ENCODE peak calls at places on chromosomes 7 and 10, in seven cellular contexts. T is neural progenitor cell, R is K562, M is vagina, C is tibial artery, P is uterus, X is suprapubic skin. I is an unnamed sample.
A peak's percentile ranks its signal among the peaks of the same experiment; 100 is the strongest.

GRCh38 chr10:48765527-48765926 is 80.9 kb downstream of the WDFY4 start:
- DNase-seq in R (no peak), M (no peak), C (no peak), P (no peak), T (no peak), X (no peak), I (no peak)

GRCh38 chr7:22566176-22566575 is 66.2 kb upstream of the STEAP1B start:
- DNase-seq in R (no peak), P (no peak), T (no peak), M (peak; percentile 72), C (no peak), X (no peak), I (no peak)

GRCh38 chr10:71522438-71523144 is 125.9 kb downstream of the CDH23 start:
- DNase-seq in T (peak; percentile 44), P (no peak), M (no peak), R (no peak), X (no peak), C (no peak), I (peak; percentile 66)

GRCh38 chr10:71779641-71780040 is 6.3 kb upstream of the VSIR start:
- DNase-seq in M (no peak), X (no peak), C (no peak), R (no peak), P (no peak), T (no peak), I (no peak)

GRCh38 chr7:80412842-80413241 is 99.0 kb downstream of the GNAT3 start:
- DNase-seq in X (no peak), M (no peak), R (no peak), C (no peak), T (no peak), P (no peak), I (no peak)

GRCh38 chr10:102150970-102151773 is 1.0 kb upstream of the NOLC1 start:
- DNase-seq in R (no peak), C (no peak), X (no peak), M (no peak), T (no peak), P (no peak), I (no peak)

GRCh38 chr7:36404639-36405408 is 15.2 kb downstream of the ANLN start:
- DNase-seq in C (no peak), M (no peak), P (no peak), R (no peak), X (no peak), T (no peak), I (no peak)

GRCh38 chr7:138667535-138667934 is 33.6 kb downstream of the SVOPL start:
- DNase-seq in X (no peak), P (no peak), M (no peak), T (no peak), R (no peak), C (no peak), I (no peak)

GRCh38 chr10:24240001-24240751 is 31.2 kb downstream of the KIAA1217 start:
- DNase-seq in R (no peak), M (no peak), X (no peak), P (no peak), C (peak; percentile 30), T (peak; percentile 59), I (no peak)

GRCh38 chr7:132355048-132355447 is 221.2 kb downstream of the PLXNA4 start:
- DNase-seq in M (no peak), X (no peak), R (no peak), P (no peak), T (no peak), C (no peak), I (no peak)

GRCh38 chr7:91541641-91542040 is 277.4 kb downstream of the FZD1 start:
- DNase-seq in X (no peak), P (no peak), T (no peak), C (no peak), M (no peak), R (no peak), I (no peak)

GRCh38 chr10:59234814-59235429 is 58.5 kb downstream of the PHYHIPL start:
- DNase-seq in R (no peak), X (no peak), P (no peak), T (peak; percentile 60), M (no peak), C (no peak), I (no peak)

GRCh38 chr10:25125151-25125550 is 49.6 kb upstream of the GPR158 start:
- DNase-seq in M (no peak), R (no peak), T (peak; percentile 93), P (no peak), X (no peak), C (no peak), I (peak; percentile 4)

GRCh38 chr10:88379575-88379974 is 203.5 kb downstream of the RNLS start:
- DNase-seq in X (no peak), M (no peak), T (no peak), P (peak; percentile 22), C (no peak), R (no peak), I (no peak)

GRCh38 chr10:27998178-27998953 is 513 bp downstream of the ODAD2 start:
- DNase-seq in M (no peak), X (no peak), C (peak; percentile 29), P (no peak), R (no peak), T (peak; percentile 73), I (peak; percentile 46)

GRCh38 chr10:89602919-89603318 is 42.1 kb downstream of the PANK1 start:
- DNase-seq in T (no peak), R (no peak), C (no peak), P (no peak), M (no peak), X (no peak), I (no peak)

GRCh38 chr10:52226448-52226847 is 87.6 kb upstream of the DKK1 start:
- DNase-seq in P (no peak), M (no peak), T (no peak), R (no peak), X (no peak), C (no peak), I (no peak)

GRCh38 chr7:2243483-2243840 is 1.4 kb downstream of the NUDT1 start:
- DNase-seq in R (no peak), T (no peak), C (no peak), M (no peak), X (no peak), P (no peak), I (no peak)

GRCh38 chr10:97349752-97350117 is 15.2 kb upstream of the FRAT2 start:
- DNase-seq in X (no peak), C (no peak), T (no peak), R (no peak), M (no peak), P (no peak), I (no peak)

GRCh38 chr7:148270576-148270975 is 320.0 kb upstream of the C7orf33 start:
- DNase-seq in R (no peak), P (no peak), X (no peak), M (no peak), C (no peak), T (no peak), I (no peak)

GRCh38 chr7:96636342-96636865 is 73.2 kb downstream of the SEM1 start:
- DNase-seq in R (no peak), T (no peak), M (no peak), C (no peak), X (no peak), P (no peak), I (no peak)

GRCh38 chr10:6065845-6066244 is 3.7 kb upstream of the IL2RA start:
- DNase-seq in T (no peak), R (no peak), P (no peak), C (no peak), M (no peak), X (peak; percentile 2), I (no peak)

GRCh38 chr10:110447886-110448285 is 49.8 kb upstream of the DUSP5 start:
- DNase-seq in C (no peak), R (no peak), P (no peak), M (no peak), X (no peak), T (no peak), I (no peak)

GRCh38 chr7:142856565-142857245 is 1.8 kb downstream of the EPHB6 start:
- DNase-seq in C (no peak), R (no peak), T (no peak), X (no peak), P (no peak), M (no peak), I (no peak)
- H3K36me3 ChIP-seq in C (peaks cover 7% of the 10 kb centered on the region), R (no peaks in the 10 kb centered on the region), T (no peaks in the 10 kb centered on the region), X (no peaks in the 10 kb centered on the region), P (no peaks in the 10 kb centered on the region), M (no peaks in the 10 kb centered on the region), I (no peaks in the 10 kb centered on the region)

GRCh38 chr7:19533266-19533665 is 175.6 kb downstream of the POLR1F start:
- DNase-seq in X (no peak), C (no peak), P (no peak), T (no peak), M (no peak), R (no peak), I (no peak)

GRCh38 chr7:19530852-19531251 is 178.0 kb downstream of the POLR1F start:
- DNase-seq in R (no peak), M (no peak), T (no peak), C (no peak), X (no peak), P (no peak), I (no peak)

GRCh38 chr7:19526639-19527038 is 182.2 kb downstream of the POLR1F start:
- DNase-seq in T (peak; percentile 5), P (no peak), M (no peak), X (no peak), C (no peak), R (no peak), I (no peak)

GRCh38 chr7:19530261-19530660 is 178.6 kb downstream of the POLR1F start:
- DNase-seq in T (no peak), C (no peak), P (no peak), R (no peak), M (no peak), X (no peak), I (no peak)
- H3K27ac ChIP-seq in T (no peak overlapping the region), C (no peak overlapping the region), P (peak overlapping the region; percentile 16), R (no peak overlapping the region), M (no peak overlapping the region), X (no peak overlapping the region), I (no peak overlapping the region)

GRCh38 chr7:10910447-10910846 is 63.2 kb upstream of the PHF14 start:
- DNase-seq in T (no peak), M (no peak), C (no peak), R (no peak), P (no peak), X (no peak), I (no peak)

GRCh38 chr7:10913457-10913856 is 60.2 kb upstream of the PHF14 start:
- DNase-seq in X (no peak), P (no peak), T (no peak), R (no peak), M (no peak), C (no peak), I (no peak)

GRCh38 chr7:10908600-10908999 is 65.1 kb upstream of the PHF14 start:
- DNase-seq in M (no peak), X (no peak), R (no peak), C (no peak), P (no peak), T (no peak), I (no peak)

GRCh38 chr7:10912077-10912476 is 61.6 kb upstream of the PHF14 start:
- DNase-seq in R (no peak), T (no peak), X (no peak), P (no peak), C (no peak), M (no peak), I (no peak)
- TF ChIP-seq CTCF in R (no peak), T (no peak), X (no peak), P (no peak), C (no peak), M (no peak), I (no peak)

DNA sequence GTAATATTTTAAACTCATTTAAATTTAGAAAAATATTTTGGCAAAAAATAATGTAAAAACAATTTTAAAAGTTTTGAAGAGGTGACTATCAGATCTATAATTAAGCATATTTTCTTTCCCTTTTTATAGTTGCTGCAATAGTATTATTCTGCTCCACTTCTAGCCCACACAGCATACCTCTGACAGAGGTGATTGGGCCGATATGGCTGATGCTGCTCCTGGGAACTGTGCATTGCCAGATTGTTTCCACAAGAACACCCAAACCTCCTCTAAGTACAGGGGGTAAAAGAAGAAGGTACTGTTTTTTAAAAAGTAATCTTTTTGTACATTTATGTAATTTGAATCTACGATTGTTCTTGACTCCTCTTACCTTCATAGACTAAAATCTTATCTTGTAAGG is 110.1 kb downstream of the PHTF2 start:
- DNase-seq in C (no peak), R (no peak), T (no peak), X (no peak), M (no peak), P (no peak), I (no peak)
- H3K36me3 ChIP-seq in C (no peaks in the 10 kb centered on the region), R (peaks cover 26% of the 10 kb centered on the region), T (no peaks in the 10 kb centered on the region), X (no peaks in the 10 kb centered on the region), M (peaks cover 14% of the 10 kb centered on the region), P (no peaks in the 10 kb centered on the region), I (peaks cover 16% of the 10 kb centered on the region)

I was measured in WERI-Rb-1.